ENCODE peak calls at places on chromosomes 16 and 17, in nine cellular contexts. X is stimulated activated CD8-positive, alpha-beta memory T cell treated with anti-CD3 and anti-CD28 coated beads, Interleukin-7, amount 100 ng/mL, for 4 hours; G is ovary; W is HEK293T; O is GF-D8; M is T-cell; Y is NCI-H1436; E is GDM1; C is IMR-90. F is an unnamed sample.
A peak's percentile ranks its signal among the peaks of the same experiment; 100 is the strongest.

GRCh38 chr16:65071371-65072311 is 50.2 kb downstream of the CDH11 start:
- DNase-seq in X (no peak), G (peak; percentile 39), W (no peak), O (no peak), M (no peak), Y (no peak), E (no peak), C (peak; percentile 64), F (no peak)

GRCh38 chr16:85731179-85731578 is 19.7 kb downstream of the C16orf74 start:
- DNase-seq in X (no peak), G (no peak), W (no peak), O (no peak), M (no peak), Y (no peak), E (no peak), C (no peak), F (no peak)

GRCh38 chr16:20956319-20956718 is 55.7 kb downstream of the LYRM1 start:
- DNase-seq in X (no peak), G (no peak), W (peak; percentile 25), O (no peak), M (no peak), Y (no peak), E (no peak), C (peak; percentile 45), F (no peak)

GRCh38 chr17:35773674-35774425 is 13.2 kb downstream of the C17orf50 start:
- DNase-seq in X (no peak), G (no peak), W (no peak), O (no peak), M (no peak), Y (no peak), E (peak; percentile 25), C (no peak), F (no peak)

GRCh38 chr16:54939537-54940278 is 9.0 kb downstream of the IRX5 start:
- DNase-seq in X (no peak), G (no peak), W (no peak), O (no peak), M (no peak), Y (no peak), E (no peak), C (no peak), F (no peak)

GRCh38 chr17:4899341-4900230 is at the start of gene C17orf107:
- DNase-seq in X (peak; percentile 94), G (peak; percentile 85), W (no peak), O (no peak), M (peak; percentile 94), Y (no peak), E (no peak), C (peak; percentile 79), F (peak; percentile 81)

GRCh38 chr16:72894291-72895151 is 153.4 kb downstream of the ZFHX3 start:
- DNase-seq in X (no peak), G (no peak), W (no peak), O (no peak), M (no peak), Y (no peak), E (no peak), C (peak; percentile 51), F (no peak)

GRCh38 chr17:47651704-47652103 is 2.0 kb downstream of the KPNB1 start:
- DNase-seq in X (no peak), G (no peak), W (no peak), O (no peak), M (no peak), Y (no peak), E (no peak), C (no peak), F (no peak)

GRCh38 chr17:1110844-1111598 is 68.8 kb downstream of the ABR start:
- DNase-seq in X (no peak), G (peak; percentile 49), W (no peak), O (peak; percentile 37), M (no peak), Y (no peak), E (peak; percentile 62), C (peak; percentile 91), F (no peak)

GRCh38 chr17:2094891-2095535 is 40.1 kb downstream of the HIC1 start:
- DNase-seq in X (no peak), G (no peak), W (no peak), O (no peak), M (no peak), Y (no peak), E (peak; percentile 45), C (peak; percentile 75), F (no peak)